ENCODE peak calls at places on chromosome 20, in six cellular contexts. Z is GM12892; J is osteocyte; B is activated CD8-positive, alpha-beta memory T cell treated with anti-CD3 and anti-CD28 coated beads, Interleukin-2, amount 50 U/mL, for 4 hours; G is tibial nerve; K is HuH-7.5. D is an unnamed sample.

GRCh38 chr20:19210426-19211155 is 1.9 kb upstream of the SLC24A3 start:
- DNase-seq in Z (no peak), J (no peak), B (no peak), G (no peak), K (no peak), D (no peak)

GRCh38 chr20:15547109-15547508 is 1026.1 kb downstream of the KIF16B start:
- DNase-seq in Z (no peak), J (no peak), B (no peak), G (no peak), K (no peak), D (no peak)

GRCh38 chr20:61806314-61806713 is 259.4 kb downstream of the TAF4 start:
- DNase-seq in Z (no peak), J (no peak), B (no peak), G (no peak), K (no peak), D (no peak)

GRCh38 chr20:11847827-11848226 is 69.9 kb upstream of the BTBD3 start:
- DNase-seq in Z (no peak), J (no peak), B (no peak), G (no peak), K (no peak), D (no peak)

GRCh38 chr20:9145142-9145541 is 76.3 kb downstream of the PLCB4 start:
- DNase-seq in Z (no peak), J (no peak), B (no peak), G (no peak), K (no peak), D (no peak)

GRCh38 chr20:53291548-53291947 is 302.1 kb downstream of the ZNF217 start:
- DNase-seq in Z (no peak), J (no peak), B (no peak), G (no peak), K (peak; percentile 23), D (peak; percentile 7)

GRCh38 chr20:10521068-10521834 is 86.1 kb downstream of the SLX4IP start:
- DNase-seq in Z (no peak), J (no peak), B (no peak), G (no peak), K (no peak), D (no peak)

GRCh38 chr20:38973546-38974120 is 11.5 kb downstream of the DHX35 start:
- DNase-seq in Z (no peak), J (no peak), B (no peak), G (no peak), K (no peak), D (no peak)

GRCh38 chr20:58481541-58482021 is 33.6 kb downstream of the APCDD1L start:
- DNase-seq in Z (no peak), J (no peak), B (peak; percentile 47), G (no peak), K (peak; percentile 88), D (peak; percentile 27)

GRCh38 chr20:48791014-48791413 is 36.8 kb downstream of the PREX1 start:
- DNase-seq in Z (no peak), J (no peak), B (no peak), G (no peak), K (no peak), D (no peak)

GRCh38 chr20:15656124-15656523 is 917.1 kb downstream of the KIF16B start:
- DNase-seq in Z (no peak), J (no peak), B (no peak), G (no peak), K (no peak), D (no peak)

GRCh38 chr20:31845300-31845863 is at the start of gene FOXS1:
- DNase-seq in Z (no peak), J (no peak), B (no peak), G (peak; percentile 68), K (no peak), D (no peak)

GRCh38 chr20:44702776-44703175 is 12.4 kb upstream of the CCN5 start:
- DNase-seq in Z (no peak), J (peak; percentile 91), B (no peak), G (peak; percentile 80), K (no peak), D (no peak)

GRCh38 chr20:41655966-41656685 is 37.9 kb upstream of the CHD6 start:
- DNase-seq in Z (no peak), J (no peak), B (no peak), G (no peak), K (no peak), D (no peak)

GRCh38 chr20:17721802-17722486 is 22.2 kb downstream of the BANF2 start:
- DNase-seq in Z (no peak), J (no peak), B (no peak), G (no peak), K (peak; percentile 63), D (peak; percentile 8)

GRCh38 chr20:63639093-63639860 is 12.4 kb upstream of the GMEB2 start:
- DNase-seq in Z (no peak), J (no peak), B (peak; percentile 73), G (no peak), K (no peak), D (no peak)

GRCh38 chr20:48489656-48490055 is 338.1 kb downstream of the PREX1 start:
- DNase-seq in Z (no peak), J (no peak), B (no peak), G (no peak), K (no peak), D (no peak)

GRCh38 chr20:38094373-38094775 is 60.8 kb downstream of the RPRD1B start:
- DNase-seq in Z (no peak), J (no peak), B (no peak), G (peak; percentile 41), K (no peak), D (no peak)

GRCh38 chr20:8509809-8510208 is 377.7 kb downstream of the PLCB1 start:
- DNase-seq in Z (no peak), J (no peak), B (no peak), G (no peak), K (no peak), D (no peak)

GRCh38 chr20:2692886-2693285 is 306 bp downstream of the EBF4 start:
- DNase-seq in Z (no peak), J (no peak), B (peak; percentile 37), G (no peak), K (no peak), D (no peak)